ENCODE peak calls at places on chromosomes 12 and 14, in seven cellular contexts. One of them, this sample, is unnamed.

GRCh38 chr12:66352197-66352596 is 49.9 kb downstream of the HELB start:
- DNase-seq in aorta: no peak
- DNase-seq in AG10803: peak
- DNase-seq in NCI-H69: peak
- DNase-seq in non-pigmented ciliary epithelial cell: no peak
- DNase-seq in DMS153: no peak
- DNase-seq in activated naive CD4-positive, alpha-beta T cell treated with anti-CD3 and anti-CD28 coated beads, Interleukin-2, amount 10 ng/mL, durations not matched to agents 7 days and 5 days: peak
- DNase-seq in this sample: peak

GRCh38 chr12:14776236-14776959 is 26.9 kb downstream of the WBP11 start:
- DNase-seq in aorta: no peak
- DNase-seq in AG10803: peak
- DNase-seq in NCI-H69: peak
- DNase-seq in non-pigmented ciliary epithelial cell: no peak
- DNase-seq in DMS153: no peak
- DNase-seq in activated naive CD4-positive, alpha-beta T cell treated with anti-CD3 and anti-CD28 coated beads, Interleukin-2, amount 10 ng/mL, durations not matched to agents 7 days and 5 days: no peak
- DNase-seq in this sample: no peak

GRCh38 chr14:91313852-91314251 is 69.3 kb upstream of the GPR68 start:
- DNase-seq in aorta: no peak
- DNase-seq in AG10803: no peak
- DNase-seq in NCI-H69: no peak
- DNase-seq in non-pigmented ciliary epithelial cell: no peak
- DNase-seq in DMS153: no peak
- DNase-seq in activated naive CD4-positive, alpha-beta T cell treated with anti-CD3 and anti-CD28 coated beads, Interleukin-2, amount 10 ng/mL, durations not matched to agents 7 days and 5 days: no peak
- DNase-seq in this sample: no peak

GRCh38 chr12:12086975-12087692 is 16.4 kb downstream of the BCL2L14 start:
- DNase-seq in aorta: no peak
- DNase-seq in AG10803: no peak
- DNase-seq in NCI-H69: no peak
- DNase-seq in non-pigmented ciliary epithelial cell: no peak
- DNase-seq in DMS153: no peak
- DNase-seq in activated naive CD4-positive, alpha-beta T cell treated with anti-CD3 and anti-CD28 coated beads, Interleukin-2, amount 10 ng/mL, durations not matched to agents 7 days and 5 days: no peak
- DNase-seq in this sample: peak

GRCh38 chr12:131140697-131141096 is 187.0 kb downstream of the ADGRD1 start:
- DNase-seq in aorta: no peak
- DNase-seq in AG10803: no peak
- DNase-seq in NCI-H69: no peak
- DNase-seq in non-pigmented ciliary epithelial cell: no peak
- DNase-seq in DMS153: no peak
- DNase-seq in activated naive CD4-positive, alpha-beta T cell treated with anti-CD3 and anti-CD28 coated beads, Interleukin-2, amount 10 ng/mL, durations not matched to agents 7 days and 5 days: no peak
- DNase-seq in this sample: no peak

GRCh38 chr14:94681300-94682060 is 69.3 kb downstream of the SERPINA3 start:
- DNase-seq in aorta: peak
- DNase-seq in AG10803: peak
- DNase-seq in NCI-H69: peak
- DNase-seq in non-pigmented ciliary epithelial cell: no peak
- DNase-seq in DMS153: peak
- DNase-seq in activated naive CD4-positive, alpha-beta T cell treated with anti-CD3 and anti-CD28 coated beads, Interleukin-2, amount 10 ng/mL, durations not matched to agents 7 days and 5 days: no peak
- DNase-seq in this sample: peak

GRCh38 chr14:100321473-100322137 is 1.5 kb upstream of the SLC25A47 start:
- DNase-seq in aorta: no peak
- DNase-seq in AG10803: no peak
- DNase-seq in NCI-H69: peak
- DNase-seq in non-pigmented ciliary epithelial cell: no peak
- DNase-seq in DMS153: no peak
- DNase-seq in activated naive CD4-positive, alpha-beta T cell treated with anti-CD3 and anti-CD28 coated beads, Interleukin-2, amount 10 ng/mL, durations not matched to agents 7 days and 5 days: no peak
- DNase-seq in this sample: no peak

GRCh38 chr14:90495357-90496276 is 98.8 kb downstream of the CALM1 start:
- DNase-seq in aorta: peak
- DNase-seq in AG10803: peak
- DNase-seq in NCI-H69: peak
- DNase-seq in non-pigmented ciliary epithelial cell: no peak
- DNase-seq in DMS153: no peak
- DNase-seq in activated naive CD4-positive, alpha-beta T cell treated with anti-CD3 and anti-CD28 coated beads, Interleukin-2, amount 10 ng/mL, durations not matched to agents 7 days and 5 days: peak
- DNase-seq in this sample: peak

GRCh38 chr12:122843472-122843871 is 8.2 kb downstream of the HIP1R start:
- DNase-seq in aorta: peak
- DNase-seq in AG10803: no peak
- DNase-seq in NCI-H69: no peak
- DNase-seq in non-pigmented ciliary epithelial cell: no peak
- DNase-seq in DMS153: no peak
- DNase-seq in activated naive CD4-positive, alpha-beta T cell treated with anti-CD3 and anti-CD28 coated beads, Interleukin-2, amount 10 ng/mL, durations not matched to agents 7 days and 5 days: no peak
- DNase-seq in this sample: no peak

GRCh38 chr14:37210448-37210847 is 12.7 kb downstream of the MIPOL1 start:
- DNase-seq in aorta: no peak
- DNase-seq in AG10803: no peak
- DNase-seq in NCI-H69: no peak
- DNase-seq in non-pigmented ciliary epithelial cell: no peak
- DNase-seq in DMS153: no peak
- DNase-seq in activated naive CD4-positive, alpha-beta T cell treated with anti-CD3 and anti-CD28 coated beads, Interleukin-2, amount 10 ng/mL, durations not matched to agents 7 days and 5 days: no peak
- DNase-seq in this sample: no peak

GRCh38 chr12:110351119-110351518 is 52.4 kb downstream of the ANAPC7 start:
- DNase-seq in aorta: no peak
- DNase-seq in AG10803: no peak
- DNase-seq in NCI-H69: no peak
- DNase-seq in non-pigmented ciliary epithelial cell: no peak
- DNase-seq in DMS153: no peak
- DNase-seq in activated naive CD4-positive, alpha-beta T cell treated with anti-CD3 and anti-CD28 coated beads, Interleukin-2, amount 10 ng/mL, durations not matched to agents 7 days and 5 days: no peak
- DNase-seq in this sample: no peak